ENCODE peak calls at places on chromosome 19, in eight cellular contexts. Y is colonic mucosa, M is endodermal cell, S is hippocampal formation, B is renal cortical epithelial cell, A is glutamatergic neuron, N is neural progenitor cell, Q is thoracic aorta. T is an unnamed sample.

GRCh38 chr19:40362160-40362559 is 13.7 kb downstream of the PLD3 start:
- DNase-seq in Y (no peak), S (no peak), N (no peak), B (no peak), M (no peak), A (no peak), Q (no peak), T (no peak)

GRCh38 chr19:32829345-32829896 is 40.1 kb downstream of the SLC7A9 start:
- DNase-seq in Y (no peak), S (no peak), A (no peak), M (no peak), B (no peak), Q (no peak), N (no peak), T (no peak)

GRCh38 chr19:13120817-13121216 is 2.8 kb downstream of the NACC1 start:
- DNase-seq in Q (no peak), A (no peak), N (no peak), B (no peak), M (peak; percentile 62), S (no peak), Y (no peak), T (no peak)

GRCh38 chr19:6087074-6087506 is 23.2 kb downstream of the RFX2 start:
- DNase-seq in S (no peak), Q (no peak), M (peak; percentile 69), B (peak; percentile 82), N (peak; percentile 86), Y (peak; percentile 49), A (peak; percentile 56), T (no peak)

GRCh38 chr19:38691938-38692457 is 44.5 kb downstream of the ACTN4 start:
- DNase-seq in S (no peak), Y (no peak), A (no peak), M (no peak), Q (peak; percentile 85), N (no peak), B (peak; percentile 94), T (peak; percentile 39)

GRCh38 chr19:53959176-53959757 is 3.5 kb upstream of the CACNG8 start:
- DNase-seq in M (peak; percentile 60), B (no peak), Q (no peak), S (no peak), N (peak; percentile 45), Y (no peak), A (peak; percentile 40), T (no peak)

GRCh38 chr19:49746206-49746958 is 16.7 kb downstream of the TSKS start:
- DNase-seq in B (peak; percentile 20), S (no peak), A (peak; percentile 25), Q (no peak), N (peak; percentile 61), M (peak; percentile 96), Y (peak; percentile 42), T (peak; percentile 37)

GRCh38 chr19:46630806-46631205 is 5.2 kb downstream of the GNG8 start:
- DNase-seq in M (no peak), Q (no peak), B (no peak), N (no peak), A (no peak), Y (no peak), S (no peak), T (no peak)

GRCh38 chr19:46002678-46003275 is 7.5 kb downstream of the CCDC61 start:
- DNase-seq in B (no peak), N (no peak), M (no peak), Y (no peak), S (no peak), A (no peak), Q (no peak), T (no peak)

GRCh38 chr19:8355631-8356402 is 8.1 kb upstream of the ANGPTL4 start:
- DNase-seq in A (no peak), B (peak; percentile 97), Y (no peak), Q (peak; percentile 47), M (no peak), N (no peak), S (no peak), T (no peak)

GRCh38 chr19:45160870-45161714 is at the start of gene NKPD1:
- DNase-seq in Q (no peak), A (peak; percentile 70), N (no peak), Y (peak; percentile 62), S (no peak), B (no peak), M (peak; percentile 78), T (no peak)